ENCODE peak calls at places on chromosomes 12 and 14, in ten cellular contexts. One of them, this sample, is unnamed.
A peak's percentile ranks its signal among the peaks of the same experiment; 100 is the strongest.

GRCh38 chr12:122835693-122836026 is 403 bp downstream of the HIP1R start:
- DNase-seq in breast epithelium: no peak
- DNase-seq in NB4: peak; percentile 41
- DNase-seq in Peyer's patch: peak; percentile 69
- DNase-seq in heart left ventricle: no peak
- DNase-seq in HCT116: no peak
- DNase-seq in HepG2: no peak
- DNase-seq in upper lobe of left lung: no peak
- DNase-seq in uterus: no peak
- DNase-seq in transverse colon: peak; percentile 50
- DNase-seq in this sample: no peak

GRCh38 chr12:45893240-45893639 is 97.1 kb downstream of the SCAF11 start:
- DNase-seq in breast epithelium: no peak
- DNase-seq in NB4: peak; percentile 41
- DNase-seq in Peyer's patch: no peak
- DNase-seq in heart left ventricle: no peak
- DNase-seq in HCT116: peak; percentile 10
- DNase-seq in HepG2: peak; percentile 13
- DNase-seq in upper lobe of left lung: no peak
- DNase-seq in uterus: no peak
- DNase-seq in transverse colon: no peak
- DNase-seq in this sample: no peak

GRCh38 chr14:88614218-88614907 is 51.5 kb downstream of the ZC3H14 start:
- DNase-seq in breast epithelium: no peak
- DNase-seq in NB4: no peak
- DNase-seq in Peyer's patch: no peak
- DNase-seq in heart left ventricle: no peak
- DNase-seq in HCT116: no peak
- DNase-seq in HepG2: no peak
- DNase-seq in upper lobe of left lung: no peak
- DNase-seq in uterus: no peak
- DNase-seq in transverse colon: no peak
- DNase-seq in this sample: no peak

GRCh38 chr14:92552066-92552465 is 38.5 kb downstream of the RIN3 start:
- DNase-seq in breast epithelium: no peak
- DNase-seq in NB4: no peak
- DNase-seq in Peyer's patch: no peak
- DNase-seq in heart left ventricle: no peak
- DNase-seq in HCT116: no peak
- DNase-seq in HepG2: no peak
- DNase-seq in upper lobe of left lung: peak; percentile 50
- DNase-seq in uterus: no peak
- DNase-seq in transverse colon: no peak
- DNase-seq in this sample: no peak

GRCh38 chr12:44127966-44128365 is 292.1 kb downstream of the TMEM117 start:
- DNase-seq in breast epithelium: no peak
- DNase-seq in NB4: no peak
- DNase-seq in Peyer's patch: no peak
- DNase-seq in heart left ventricle: no peak
- DNase-seq in HCT116: no peak
- DNase-seq in HepG2: no peak
- DNase-seq in upper lobe of left lung: no peak
- DNase-seq in uterus: no peak
- DNase-seq in transverse colon: no peak
- DNase-seq in this sample: no peak

GRCh38 chr12:41514050-41514449 is 325.9 kb downstream of the PDZRN4 start:
- DNase-seq in breast epithelium: no peak
- DNase-seq in NB4: no peak
- DNase-seq in Peyer's patch: no peak
- DNase-seq in heart left ventricle: no peak
- DNase-seq in HCT116: no peak
- DNase-seq in HepG2: no peak
- DNase-seq in upper lobe of left lung: no peak
- DNase-seq in uterus: no peak
- DNase-seq in transverse colon: no peak
- DNase-seq in this sample: no peak

GRCh38 chr14:24852312-24853060 is 197.5 kb downstream of the STXBP6 start:
- DNase-seq in breast epithelium: no peak
- DNase-seq in NB4: no peak
- DNase-seq in Peyer's patch: no peak
- DNase-seq in heart left ventricle: no peak
- DNase-seq in HCT116: no peak
- DNase-seq in HepG2: no peak
- DNase-seq in upper lobe of left lung: no peak
- DNase-seq in uterus: no peak
- DNase-seq in transverse colon: peak; percentile 54
- DNase-seq in this sample: no peak

GRCh38 chr14:102737402-102738372 is 39.6 kb upstream of the TRAF3 start:
- DNase-seq in breast epithelium: no peak
- DNase-seq in NB4: no peak
- DNase-seq in Peyer's patch: no peak
- DNase-seq in heart left ventricle: no peak
- DNase-seq in HCT116: no peak
- DNase-seq in HepG2: no peak
- DNase-seq in upper lobe of left lung: peak; percentile 15
- DNase-seq in uterus: no peak
- DNase-seq in transverse colon: no peak
- DNase-seq in this sample: no peak

GRCh38 chr12:124188561-124189405 is 106.1 kb upstream of the RFLNA start:
- DNase-seq in breast epithelium: no peak
- DNase-seq in NB4: no peak
- DNase-seq in Peyer's patch: no peak
- DNase-seq in heart left ventricle: no peak
- DNase-seq in HCT116: no peak
- DNase-seq in HepG2: peak; percentile 30
- DNase-seq in upper lobe of left lung: no peak
- DNase-seq in uterus: no peak
- DNase-seq in transverse colon: no peak
- DNase-seq in this sample: peak; percentile 42

GRCh38 chr14:24171422-24172260 is at the start of gene REC8:
- DNase-seq in breast epithelium: no peak
- DNase-seq in NB4: no peak
- DNase-seq in Peyer's patch: peak; percentile 66
- DNase-seq in heart left ventricle: peak; percentile 80
- DNase-seq in HCT116: no peak
- DNase-seq in HepG2: no peak
- DNase-seq in upper lobe of left lung: peak; percentile 84
- DNase-seq in uterus: peak; percentile 50
- DNase-seq in transverse colon: peak; percentile 74
- DNase-seq in this sample: no peak

GRCh38 chr12:99711246-99711645 is 63.7 kb downstream of the GARIN6 start:
- DNase-seq in breast epithelium: no peak
- DNase-seq in NB4: no peak
- DNase-seq in Peyer's patch: no peak
- DNase-seq in heart left ventricle: no peak
- DNase-seq in HCT116: no peak
- DNase-seq in HepG2: no peak
- DNase-seq in upper lobe of left lung: no peak
- DNase-seq in uterus: no peak
- DNase-seq in transverse colon: no peak
- DNase-seq in this sample: no peak
- TF ChIP-seq POLR2A in breast epithelium: no peak
- TF ChIP-seq POLR2A in NB4: no peak
- TF ChIP-seq POLR2A in Peyer's patch: no peak
- TF ChIP-seq POLR2A in heart left ventricle: no peak
- TF ChIP-seq POLR2A in HCT116: no peak
- TF ChIP-seq POLR2A in HepG2: no peak
- TF ChIP-seq POLR2A in upper lobe of left lung: no peak
- TF ChIP-seq POLR2A in uterus: no peak
- TF ChIP-seq POLR2A in transverse colon: no peak
- TF ChIP-seq POLR2A in this sample: no peak

GRCh38 chr12:52944683-52945388 is 4.1 kb upstream of the KRT18 start:
- DNase-seq in breast epithelium: no peak
- DNase-seq in NB4: no peak
- DNase-seq in Peyer's patch: no peak
- DNase-seq in heart left ventricle: no peak
- DNase-seq in HCT116: no peak
- DNase-seq in HepG2: no peak
- DNase-seq in upper lobe of left lung: no peak
- DNase-seq in uterus: no peak
- DNase-seq in transverse colon: no peak
- DNase-seq in this sample: no peak

GRCh38 chr12:52945389-52946232 is 3.3 kb upstream of the KRT18 start:
- DNase-seq in breast epithelium: no peak
- DNase-seq in NB4: no peak
- DNase-seq in Peyer's patch: peak; percentile 67
- DNase-seq in heart left ventricle: no peak
- DNase-seq in HCT116: no peak
- DNase-seq in HepG2: peak; percentile 92
- DNase-seq in upper lobe of left lung: peak; percentile 66
- DNase-seq in uterus: no peak
- DNase-seq in transverse colon: peak; percentile 44
- DNase-seq in this sample: no peak

GRCh38 chr12:52947738-52948423 is 1.0 kb upstream of the KRT18 start:
- DNase-seq in breast epithelium: no peak
- DNase-seq in NB4: no peak
- DNase-seq in Peyer's patch: no peak
- DNase-seq in heart left ventricle: no peak
- DNase-seq in HCT116: no peak
- DNase-seq in HepG2: no peak
- DNase-seq in upper lobe of left lung: no peak
- DNase-seq in uterus: no peak
- DNase-seq in transverse colon: no peak
- DNase-seq in this sample: no peak

GRCh38 chr12:52946334-52946733 is 2.6 kb upstream of the KRT18 start:
- DNase-seq in breast epithelium: no peak
- DNase-seq in NB4: no peak
- DNase-seq in Peyer's patch: no peak
- DNase-seq in heart left ventricle: no peak
- DNase-seq in HCT116: no peak
- DNase-seq in HepG2: no peak
- DNase-seq in upper lobe of left lung: no peak
- DNase-seq in uterus: no peak
- DNase-seq in transverse colon: no peak
- DNase-seq in this sample: no peak

GRCh38 chr12:52946797-52947547 is 1.9 kb upstream of the KRT18 start:
- DNase-seq in breast epithelium: no peak
- DNase-seq in NB4: no peak
- DNase-seq in Peyer's patch: no peak
- DNase-seq in heart left ventricle: no peak
- DNase-seq in HCT116: no peak
- DNase-seq in HepG2: peak; percentile 84
- DNase-seq in upper lobe of left lung: no peak
- DNase-seq in uterus: no peak
- DNase-seq in transverse colon: no peak
- DNase-seq in this sample: no peak
- TF ChIP-seq POLR2A in breast epithelium: no peak
- TF ChIP-seq POLR2A in NB4: no peak
- TF ChIP-seq POLR2A in Peyer's patch: no peak
- TF ChIP-seq POLR2A in heart left ventricle: no peak
- TF ChIP-seq POLR2A in HCT116: no peak
- TF ChIP-seq POLR2A in HepG2: peak; percentile 34
- TF ChIP-seq POLR2A in upper lobe of left lung: no peak
- TF ChIP-seq POLR2A in uterus: no peak
- TF ChIP-seq POLR2A in transverse colon: no peak
- TF ChIP-seq POLR2A in this sample: no peak

GRCh38 chr14:29712586-29712985 is 215.1 kb downstream of the PRKD1 start:
- DNase-seq in breast epithelium: no peak
- DNase-seq in NB4: no peak
- DNase-seq in Peyer's patch: no peak
- DNase-seq in heart left ventricle: no peak
- DNase-seq in HCT116: no peak
- DNase-seq in HepG2: no peak
- DNase-seq in upper lobe of left lung: no peak
- DNase-seq in uterus: no peak
- DNase-seq in transverse colon: no peak
- DNase-seq in this sample: no peak

GRCh38 chr14:29721586-29721985 is 206.1 kb downstream of the PRKD1 start:
- DNase-seq in breast epithelium: no peak
- DNase-seq in NB4: no peak
- DNase-seq in Peyer's patch: no peak
- DNase-seq in heart left ventricle: no peak
- DNase-seq in HCT116: no peak
- DNase-seq in HepG2: no peak
- DNase-seq in upper lobe of left lung: no peak
- DNase-seq in uterus: no peak
- DNase-seq in transverse colon: no peak
- DNase-seq in this sample: no peak

GRCh38 chr14:29716150-29716549 is 211.5 kb downstream of the PRKD1 start:
- DNase-seq in breast epithelium: no peak
- DNase-seq in NB4: no peak
- DNase-seq in Peyer's patch: no peak
- DNase-seq in heart left ventricle: no peak
- DNase-seq in HCT116: no peak
- DNase-seq in HepG2: no peak
- DNase-seq in upper lobe of left lung: no peak
- DNase-seq in uterus: no peak
- DNase-seq in transverse colon: no peak
- DNase-seq in this sample: no peak

DNA sequence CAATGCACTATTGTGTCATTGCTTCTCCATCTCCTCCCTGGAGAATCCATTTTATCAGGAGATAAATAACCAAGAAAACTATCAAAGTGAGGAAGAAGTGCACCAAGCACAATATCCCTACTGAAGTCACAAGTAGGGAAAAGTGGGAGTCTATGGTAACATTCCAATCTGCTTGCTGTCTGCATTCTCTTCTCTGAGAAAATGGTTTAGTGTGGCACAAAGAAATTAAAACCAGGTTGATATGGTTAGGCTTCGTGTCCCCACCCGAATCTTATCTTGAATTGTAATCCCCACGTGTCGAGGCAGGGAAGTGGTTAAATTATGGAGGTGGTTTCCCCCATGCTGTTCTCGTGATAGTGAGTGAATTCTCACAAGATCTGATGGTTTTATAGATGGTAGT is 209.7 kb downstream of the PRKD1 start:
- DNase-seq in breast epithelium: no peak
- DNase-seq in NB4: no peak
- DNase-seq in Peyer's patch: no peak
- DNase-seq in heart left ventricle: no peak
- DNase-seq in HCT116: no peak
- DNase-seq in HepG2: no peak
- DNase-seq in upper lobe of left lung: no peak
- DNase-seq in uterus: no peak
- DNase-seq in transverse colon: no peak
- DNase-seq in this sample: no peak
- TF ChIP-seq POLR2A in breast epithelium: no peak
- TF ChIP-seq POLR2A in NB4: no peak
- TF ChIP-seq POLR2A in Peyer's patch: no peak
- TF ChIP-seq POLR2A in heart left ventricle: no peak
- TF ChIP-seq POLR2A in HCT116: no peak
- TF ChIP-seq POLR2A in HepG2: no peak
- TF ChIP-seq POLR2A in upper lobe of left lung: no peak
- TF ChIP-seq POLR2A in uterus: no peak
- TF ChIP-seq POLR2A in transverse colon: no peak
- TF ChIP-seq POLR2A in this sample: no peak

DNA sequence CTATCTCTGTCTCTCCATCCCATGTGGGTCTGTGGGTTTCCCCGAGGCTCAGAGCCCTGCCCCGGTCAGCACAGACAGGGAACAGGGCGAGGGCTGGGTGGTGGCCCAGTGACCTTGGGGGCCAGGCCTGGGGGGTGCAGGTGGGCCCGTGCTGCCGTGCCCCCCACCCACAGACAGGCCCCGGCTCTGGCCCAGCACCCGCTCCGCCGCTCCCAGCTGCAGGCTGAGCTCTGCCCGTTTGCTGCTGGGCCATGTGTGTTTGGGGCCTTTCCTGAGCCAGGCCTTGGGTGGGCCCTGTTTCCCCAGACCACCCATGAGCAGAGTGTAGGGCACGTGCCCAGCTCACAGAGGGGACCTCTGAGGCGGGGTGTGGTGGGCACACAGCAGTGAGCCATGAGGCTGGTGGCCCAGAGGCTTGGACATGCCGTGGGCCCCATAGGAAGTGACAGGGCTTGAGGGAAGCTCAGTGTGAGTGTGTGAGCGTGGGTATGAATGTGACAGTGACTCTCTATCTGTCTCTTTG is 51.0 kb downstream of the TMEM121 start:
- DNase-seq in breast epithelium: peak; percentile 19
- DNase-seq in NB4: peak; percentile 18
- DNase-seq in Peyer's patch: peak; percentile 32
- DNase-seq in heart left ventricle: no peak
- DNase-seq in HCT116: no peak
- DNase-seq in HepG2: no peak
- DNase-seq in upper lobe of left lung: no peak
- DNase-seq in uterus: no peak
- DNase-seq in transverse colon: no peak
- DNase-seq in this sample: no peak
- TF ChIP-seq POLR2A in breast epithelium: no peak
- TF ChIP-seq POLR2A in NB4: no peak
- TF ChIP-seq POLR2A in Peyer's patch: no peak
- TF ChIP-seq POLR2A in heart left ventricle: no peak
- TF ChIP-seq POLR2A in HCT116: no peak
- TF ChIP-seq POLR2A in HepG2: no peak
- TF ChIP-seq POLR2A in upper lobe of left lung: no peak
- TF ChIP-seq POLR2A in uterus: no peak
- TF ChIP-seq POLR2A in transverse colon: no peak
- TF ChIP-seq POLR2A in this sample: no peak